ENCODE peak calls at places on chromosomes 5 and 9, in seven cellular contexts. R is WTC11; O is stimulated activated CD8-positive, alpha-beta memory T cell treated with anti-CD3 and anti-CD28 coated beads, Interleukin-4, amount 100 ng/mL, for 24 hours; K is GM03348; U is testis; H is B cell; Z is naive B cell. J is an unnamed sample.

GRCh38 chr5:15013654-15014463 is 142.3 kb upstream of the ANKH start:
- DNase-seq in R (no peak), O (no peak), K (peak), U (no peak), H (no peak), Z (peak), J (no peak)

GRCh38 chr9:89542461-89543021 is 44.6 kb upstream of the SEMA4D start:
- DNase-seq in R (no peak), O (no peak), K (no peak), U (no peak), H (peak), Z (no peak), J (no peak)

GRCh38 chr9:100322954-100323536 is 29.7 kb downstream of the TEX10 start:
- DNase-seq in R (peak), O (no peak), K (peak), U (peak), H (peak), Z (peak), J (peak)

GRCh38 chr5:154243736-154244135 is 53.2 kb downstream of the GALNT10 start:
- DNase-seq in R (no peak), O (no peak), K (peak), U (no peak), H (no peak), Z (no peak), J (no peak)

GRCh38 chr5:82591021-82591515 is 312.9 kb upstream of the RPS23 start:
- DNase-seq in R (no peak), O (no peak), K (no peak), U (no peak), H (no peak), Z (no peak), J (no peak)

GRCh38 chr5:97229688-97230285 is 46.7 kb upstream of the RIOK2 start:
- DNase-seq in R (no peak), O (no peak), K (no peak), U (no peak), H (no peak), Z (no peak), J (no peak)

GRCh38 chr5:1272201-1272600 is 22.7 kb downstream of the TERT start:
- DNase-seq in R (no peak), O (no peak), K (no peak), U (no peak), H (no peak), Z (no peak), J (no peak)

GRCh38 chr9:87670572-87671264 is 55.2 kb upstream of the CTSL start:
- DNase-seq in R (no peak), O (no peak), K (no peak), U (no peak), H (no peak), Z (no peak), J (no peak)

GRCh38 chr9:84230355-84231136 is 110.0 kb downstream of the SLC28A3 start:
- DNase-seq in R (no peak), O (no peak), K (peak), U (peak), H (no peak), Z (no peak), J (peak)

GRCh38 chr9:21836437-21837161 is 34.2 kb downstream of the MTAP start:
- DNase-seq in R (no peak), O (no peak), K (peak), U (no peak), H (no peak), Z (no peak), J (no peak)

GRCh38 chr5:124980174-124980941 is 233.9 kb upstream of the ZNF608 start:
- DNase-seq in R (peak), O (no peak), K (no peak), U (no peak), H (peak), Z (peak), J (no peak)

GRCh38 chr5:111337688-111338087 is 113.5 kb downstream of the CAMK4 start:
- DNase-seq in R (no peak), O (no peak), K (no peak), U (no peak), H (no peak), Z (no peak), J (no peak)

GRCh38 chr5:156411957-156412356 is 85.0 kb downstream of the SGCD start:
- DNase-seq in R (no peak), O (no peak), K (no peak), U (no peak), H (no peak), Z (no peak), J (no peak)

GRCh38 chr5:135016926-135017325 is 17.1 kb downstream of the PITX1 start:
- DNase-seq in R (peak), O (no peak), K (no peak), U (no peak), H (peak), Z (no peak), J (no peak)

GRCh38 chr5:142697846-142698245 is 12.0 kb upstream of the FGF1 start:
- DNase-seq in R (no peak), O (no peak), K (peak), U (peak), H (no peak), Z (no peak), J (peak)

GRCh38 chr9:78298046-78298511 is 1.2 kb downstream of the PSAT1 start:
- DNase-seq in R (peak), O (no peak), K (peak), U (peak), H (no peak), Z (no peak), J (no peak)

GRCh38 chr5:150376799-150377771 is 19.6 kb downstream of the TCOF1 start:
- DNase-seq in R (no peak), O (no peak), K (peak), U (no peak), H (peak), Z (no peak), J (no peak)

GRCh38 chr9:75979362-75979761 is 88.9 kb downstream of the PCSK5 start:
- DNase-seq in R (peak), O (no peak), K (peak), U (no peak), H (no peak), Z (no peak), J (no peak)

GRCh38 chr5:14109041-14109747 is 33.9 kb upstream of the TRIO start:
- DNase-seq in R (no peak), O (peak), K (peak), U (no peak), H (no peak), Z (no peak), J (no peak)

GRCh38 chr5:73564018-73564417 is 1.4 kb downstream of the ANKRA2 start:
- DNase-seq in R (no peak), O (no peak), K (no peak), U (no peak), H (no peak), Z (no peak), J (no peak)

GRCh38 chr5:109921735-109922395 is 232.1 kb downstream of the MAN2A1 start:
- DNase-seq in R (no peak), O (no peak), K (no peak), U (peak), H (no peak), Z (no peak), J (peak)

J was measured in thyroid gland.